ENCODE peak calls at places on chromosomes 6 and 20, in nine cellular contexts. One of them, this sample, is unnamed.

GRCh38 chr20:60664106-60664505 is 588.0 kb upstream of the CDH4 start:
- DNase-seq in stimulated activated CD4-positive, alpha-beta T cell treated with anti-CD3 and anti-CD28 coated beads, Interleukin-1b, Interleukin-23, amount 100 ng/mL, for 4 hours: no peak
- DNase-seq in CD4-positive, alpha-beta T cell: no peak
- DNase-seq in RWPE1: no peak
- DNase-seq in adrenal gland: no peak
- DNase-seq in HEK293T: no peak
- DNase-seq in left lung: no peak
- DNase-seq in activated CD4-positive, alpha-beta T cell treated with anti-CD3 and anti-CD28 coated beads for 36 hours: no peak
- DNase-seq in Kasumi-1: no peak
- DNase-seq in this sample: no peak

GRCh38 chr6:25360611-25361010 is 81.4 kb downstream of the CARMIL1 start:
- DNase-seq in stimulated activated CD4-positive, alpha-beta T cell treated with anti-CD3 and anti-CD28 coated beads, Interleukin-1b, Interleukin-23, amount 100 ng/mL, for 4 hours: no peak
- DNase-seq in CD4-positive, alpha-beta T cell: no peak
- DNase-seq in RWPE1: peak
- DNase-seq in adrenal gland: no peak
- DNase-seq in HEK293T: no peak
- DNase-seq in left lung: no peak
- DNase-seq in activated CD4-positive, alpha-beta T cell treated with anti-CD3 and anti-CD28 coated beads for 36 hours: no peak
- DNase-seq in Kasumi-1: no peak
- DNase-seq in this sample: peak

GRCh38 chr6:30092852-30093543 is 17.4 kb upstream of the RNF39 start:
- DNase-seq in stimulated activated CD4-positive, alpha-beta T cell treated with anti-CD3 and anti-CD28 coated beads, Interleukin-1b, Interleukin-23, amount 100 ng/mL, for 4 hours: no peak
- DNase-seq in CD4-positive, alpha-beta T cell: no peak
- DNase-seq in RWPE1: no peak
- DNase-seq in adrenal gland: no peak
- DNase-seq in HEK293T: no peak
- DNase-seq in left lung: no peak
- DNase-seq in activated CD4-positive, alpha-beta T cell treated with anti-CD3 and anti-CD28 coated beads for 36 hours: no peak
- DNase-seq in Kasumi-1: no peak
- DNase-seq in this sample: no peak

GRCh38 chr20:49320460-49320859 is 42.6 kb upstream of the ZNFX1 start:
- DNase-seq in stimulated activated CD4-positive, alpha-beta T cell treated with anti-CD3 and anti-CD28 coated beads, Interleukin-1b, Interleukin-23, amount 100 ng/mL, for 4 hours: no peak
- DNase-seq in CD4-positive, alpha-beta T cell: no peak
- DNase-seq in RWPE1: peak
- DNase-seq in adrenal gland: no peak
- DNase-seq in HEK293T: peak
- DNase-seq in left lung: no peak
- DNase-seq in activated CD4-positive, alpha-beta T cell treated with anti-CD3 and anti-CD28 coated beads for 36 hours: no peak
- DNase-seq in Kasumi-1: peak
- DNase-seq in this sample: peak

GRCh38 chr6:14912226-14912625 is 333.6 kb upstream of the JARID2 start:
- DNase-seq in stimulated activated CD4-positive, alpha-beta T cell treated with anti-CD3 and anti-CD28 coated beads, Interleukin-1b, Interleukin-23, amount 100 ng/mL, for 4 hours: no peak
- DNase-seq in CD4-positive, alpha-beta T cell: no peak
- DNase-seq in RWPE1: no peak
- DNase-seq in adrenal gland: no peak
- DNase-seq in HEK293T: no peak
- DNase-seq in left lung: no peak
- DNase-seq in activated CD4-positive, alpha-beta T cell treated with anti-CD3 and anti-CD28 coated beads for 36 hours: no peak
- DNase-seq in Kasumi-1: no peak
- DNase-seq in this sample: no peak

GRCh38 chr6:4355241-4355640 is 219.9 kb upstream of the ECI2 start:
- DNase-seq in stimulated activated CD4-positive, alpha-beta T cell treated with anti-CD3 and anti-CD28 coated beads, Interleukin-1b, Interleukin-23, amount 100 ng/mL, for 4 hours: no peak
- DNase-seq in CD4-positive, alpha-beta T cell: no peak
- DNase-seq in RWPE1: peak
- DNase-seq in adrenal gland: no peak
- DNase-seq in HEK293T: no peak
- DNase-seq in left lung: no peak
- DNase-seq in activated CD4-positive, alpha-beta T cell treated with anti-CD3 and anti-CD28 coated beads for 36 hours: no peak
- DNase-seq in Kasumi-1: no peak
- DNase-seq in this sample: peak

GRCh38 chr6:110646419-110646698 is 168.9 kb downstream of the CDK19 start:
- DNase-seq in stimulated activated CD4-positive, alpha-beta T cell treated with anti-CD3 and anti-CD28 coated beads, Interleukin-1b, Interleukin-23, amount 100 ng/mL, for 4 hours: no peak
- DNase-seq in CD4-positive, alpha-beta T cell: no peak
- DNase-seq in RWPE1: no peak
- DNase-seq in adrenal gland: no peak
- DNase-seq in HEK293T: no peak
- DNase-seq in left lung: no peak
- DNase-seq in activated CD4-positive, alpha-beta T cell treated with anti-CD3 and anti-CD28 coated beads for 36 hours: no peak
- DNase-seq in Kasumi-1: no peak
- DNase-seq in this sample: no peak

GRCh38 chr6:12818324-12818723 is 101.8 kb downstream of the PHACTR1 start:
- DNase-seq in stimulated activated CD4-positive, alpha-beta T cell treated with anti-CD3 and anti-CD28 coated beads, Interleukin-1b, Interleukin-23, amount 100 ng/mL, for 4 hours: no peak
- DNase-seq in CD4-positive, alpha-beta T cell: no peak
- DNase-seq in RWPE1: no peak
- DNase-seq in adrenal gland: no peak
- DNase-seq in HEK293T: no peak
- DNase-seq in left lung: no peak
- DNase-seq in activated CD4-positive, alpha-beta T cell treated with anti-CD3 and anti-CD28 coated beads for 36 hours: no peak
- DNase-seq in Kasumi-1: peak
- DNase-seq in this sample: no peak

GRCh38 chr6:47822856-47823554 is 41.2 kb downstream of the OPN5 start:
- DNase-seq in stimulated activated CD4-positive, alpha-beta T cell treated with anti-CD3 and anti-CD28 coated beads, Interleukin-1b, Interleukin-23, amount 100 ng/mL, for 4 hours: no peak
- DNase-seq in CD4-positive, alpha-beta T cell: no peak
- DNase-seq in RWPE1: no peak
- DNase-seq in adrenal gland: no peak
- DNase-seq in HEK293T: no peak
- DNase-seq in left lung: no peak
- DNase-seq in activated CD4-positive, alpha-beta T cell treated with anti-CD3 and anti-CD28 coated beads for 36 hours: no peak
- DNase-seq in Kasumi-1: no peak
- DNase-seq in this sample: peak

GRCh38 chr20:63858393-63859165 is 2.7 kb upstream of the ABHD16B start:
- DNase-seq in stimulated activated CD4-positive, alpha-beta T cell treated with anti-CD3 and anti-CD28 coated beads, Interleukin-1b, Interleukin-23, amount 100 ng/mL, for 4 hours: no peak
- DNase-seq in CD4-positive, alpha-beta T cell: no peak
- DNase-seq in RWPE1: no peak
- DNase-seq in adrenal gland: peak
- DNase-seq in HEK293T: no peak
- DNase-seq in left lung: no peak
- DNase-seq in activated CD4-positive, alpha-beta T cell treated with anti-CD3 and anti-CD28 coated beads for 36 hours: no peak
- DNase-seq in Kasumi-1: peak
- DNase-seq in this sample: no peak

This sample was measured in epithelial cell of esophagus.